ENCODE peak calls at places on chromosomes 12 and 14, in six cellular contexts. N is small intestine, D is left ventricle myocardium inferior, E is heart right ventricle, R is aorta, H is ovary. Z is an unnamed sample.

GRCh38 chr12:5864913-5865312 is 80.1 kb downstream of the ANO2 start:
- DNase-seq in N (no peak), D (no peak), E (no peak), R (no peak), H (no peak), Z (no peak)

GRCh38 chr12:10366875-10367274 is 23.0 kb downstream of the KLRK1 start:
- DNase-seq in N (no peak), D (no peak), E (no peak), R (no peak), H (no peak), Z (no peak)

GRCh38 chr12:90974286-90974685 is 19.3 kb upstream of the CCER1 start:
- DNase-seq in N (no peak), D (no peak), E (no peak), R (no peak), H (no peak), Z (no peak)

GRCh38 chr12:72289633-72290032 is 17.5 kb downstream of the TRHDE start:
- DNase-seq in N (no peak), D (no peak), E (no peak), R (no peak), H (no peak), Z (no peak)

GRCh38 chr12:81627336-81628189 is 131.6 kb downstream of the PPFIA2 start:
- DNase-seq in N (peak; percentile 36), D (no peak), E (no peak), R (no peak), H (no peak), Z (no peak)

GRCh38 chr14:99915305-99916090 is 122.3 kb downstream of the EML1 start:
- DNase-seq in N (no peak), D (no peak), E (no peak), R (no peak), H (no peak), Z (no peak)

GRCh38 chr12:26701604-26702215 is 131.3 kb downstream of the ITPR2 start:
- DNase-seq in N (peak; percentile 55), D (no peak), E (no peak), R (no peak), H (no peak), Z (no peak)

GRCh38 chr12:3456809-3457208 is 34.2 kb upstream of the PRMT8 start:
- DNase-seq in N (no peak), D (no peak), E (no peak), R (no peak), H (no peak), Z (no peak)

GRCh38 chr14:102209224-102209966 is 69.7 kb downstream of the WDR20 start:
- DNase-seq in N (peak; percentile 54), D (no peak), E (no peak), R (peak; percentile 50), H (no peak), Z (no peak)

GRCh38 chr12:95788637-95789036 is 1.9 kb downstream of the NTN4 start:
- DNase-seq in N (no peak), D (no peak), E (no peak), R (no peak), H (no peak), Z (no peak)

GRCh38 chr12:65811968-65812700 is 12.1 kb upstream of the HMGA2 start:
- DNase-seq in N (no peak), D (no peak), E (no peak), R (no peak), H (no peak), Z (no peak)
- H3K27ac ChIP-seq in N (no peak overlapping the region), D (no peak overlapping the region), E (no peak overlapping the region), R (no peak overlapping the region), H (no peak overlapping the region), Z (no peak overlapping the region)

GRCh38 chr14:91323671-91324605 is 79.4 kb upstream of the GPR68 start:
- DNase-seq in N (peak; percentile 78), D (peak; percentile 86), E (peak; percentile 87), R (peak; percentile 95), H (peak; percentile 79), Z (peak; percentile 83)

GRCh38 chr14:91326514-91326832 is 82.0 kb upstream of the GPR68 start:
- DNase-seq in N (peak; percentile 72), D (no peak), E (no peak), R (no peak), H (no peak), Z (no peak)

GRCh38 chr14:91327201-91327600 is 82.7 kb upstream of the GPR68 start:
- DNase-seq in N (no peak), D (no peak), E (no peak), R (peak; percentile 63), H (no peak), Z (no peak)

GRCh38 chr14:91324606-91324950 is 80.1 kb upstream of the GPR68 start:
- DNase-seq in N (no peak), D (no peak), E (no peak), R (peak; percentile 73), H (no peak), Z (no peak)

GRCh38 chr14:91325211-91325610 is 80.7 kb upstream of the GPR68 start:
- DNase-seq in N (no peak), D (no peak), E (no peak), R (peak; percentile 38), H (no peak), Z (no peak)
- H3K4me1 ChIP-seq in N (peaks cover 2% of the 10 kb centered on the region), D (peaks cover 67% of the 10 kb centered on the region), E (peaks cover 83% of the 10 kb centered on the region), R (no peaks in the 10 kb centered on the region), H (peaks cover 3% of the 10 kb centered on the region), Z (no peaks in the 10 kb centered on the region)

DNA sequence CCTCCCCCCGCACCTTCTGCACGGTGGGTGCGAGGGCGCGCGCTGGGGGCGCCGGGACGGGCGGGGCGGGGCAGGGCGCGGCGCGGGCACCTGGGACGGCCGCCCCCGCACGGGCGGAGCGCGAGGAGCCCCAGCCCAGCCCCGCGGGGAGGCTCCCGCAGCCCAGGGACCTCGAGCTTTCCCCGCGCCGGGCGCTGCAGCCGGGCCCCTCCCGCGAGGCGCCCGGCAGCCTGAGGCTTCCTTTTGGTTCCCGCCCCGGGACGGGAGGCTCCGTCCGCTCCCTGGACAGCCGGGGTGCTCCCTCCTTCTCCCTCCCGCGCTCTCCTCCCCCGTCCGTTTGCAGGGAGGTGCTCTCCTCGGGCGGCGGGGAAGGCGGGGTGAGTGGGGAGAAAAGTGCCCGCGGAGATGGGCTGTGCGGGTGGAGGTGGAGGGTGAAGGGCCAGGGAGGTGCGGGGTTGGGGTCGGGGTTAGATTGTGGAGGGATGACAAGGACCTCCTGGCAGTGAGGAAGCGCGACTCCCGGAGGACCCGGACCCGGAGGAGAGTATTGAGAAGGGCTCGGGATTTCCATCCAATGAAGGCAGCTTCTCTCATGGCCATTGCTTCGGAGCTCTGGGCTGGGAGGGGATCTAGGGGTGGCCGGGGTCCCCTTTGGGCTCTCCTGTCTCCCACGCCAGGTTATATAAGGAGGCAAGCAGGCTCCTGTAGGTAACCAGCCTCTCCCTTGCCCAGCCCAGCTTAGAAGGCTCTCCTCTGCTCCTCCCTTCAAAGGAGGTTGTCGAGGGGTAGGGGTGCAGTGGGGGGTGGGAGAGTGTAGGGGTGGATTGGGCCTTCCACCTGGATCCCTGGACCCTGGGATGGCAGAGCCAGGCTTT is 645 bp downstream of the JDP2 start:
- DNase-seq in N (peak; percentile 62), D (peak; percentile 63), E (peak; percentile 64), R (peak; percentile 84), H (peak; percentile 39), Z (peak; percentile 57)
- H3K27ac ChIP-seq in N (peak overlapping the region; percentile 75), D (peak overlapping the region; percentile 96), E (peak overlapping the region; percentile 87), R (peak overlapping the region; percentile 41), H (peak overlapping the region; percentile 61), Z (peak overlapping the region; percentile 75)

DNA sequence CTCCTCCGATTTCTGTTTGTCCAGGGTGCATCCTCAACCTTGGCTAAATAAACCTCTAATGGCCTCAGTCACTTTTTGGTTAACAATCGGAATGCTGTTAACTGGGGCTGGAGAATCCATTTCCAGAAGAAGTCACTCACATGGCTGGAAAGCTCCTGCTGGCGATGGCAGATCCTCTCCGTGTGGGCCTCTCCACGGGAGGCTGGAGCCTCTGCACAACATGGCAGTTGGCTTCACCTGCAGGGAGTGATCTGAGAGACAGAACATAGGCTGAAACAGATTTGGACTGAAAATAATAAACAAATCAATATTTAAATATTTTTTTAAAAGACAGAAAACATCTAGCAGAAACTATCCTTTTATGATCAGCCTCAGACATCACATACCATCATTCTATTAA is 66.8 kb upstream of the FICD start:
- DNase-seq in N (no peak), D (no peak), E (no peak), R (no peak), H (no peak), Z (no peak)
- H3K4me1 ChIP-seq in N (no peaks in the 10 kb centered on the region), D (no peaks in the 10 kb centered on the region), E (peaks cover 10% of the 10 kb centered on the region), R (no peaks in the 10 kb centered on the region), H (no peaks in the 10 kb centered on the region), Z (no peaks in the 10 kb centered on the region)

GRCh38 chr12:46702581-46703344 is 123.0 kb downstream of the SLC38A4 start:
- DNase-seq in N (no peak), D (no peak), E (no peak), R (no peak), H (no peak), Z (no peak)

GRCh38 chr12:46699986-46700385 is 125.8 kb downstream of the SLC38A4 start:
- DNase-seq in N (no peak), D (no peak), E (no peak), R (no peak), H (no peak), Z (no peak)

GRCh38 chr12:46698003-46698402 is 127.8 kb downstream of the SLC38A4 start:
- DNase-seq in N (no peak), D (no peak), E (no peak), R (no peak), H (no peak), Z (no peak)

DNA sequence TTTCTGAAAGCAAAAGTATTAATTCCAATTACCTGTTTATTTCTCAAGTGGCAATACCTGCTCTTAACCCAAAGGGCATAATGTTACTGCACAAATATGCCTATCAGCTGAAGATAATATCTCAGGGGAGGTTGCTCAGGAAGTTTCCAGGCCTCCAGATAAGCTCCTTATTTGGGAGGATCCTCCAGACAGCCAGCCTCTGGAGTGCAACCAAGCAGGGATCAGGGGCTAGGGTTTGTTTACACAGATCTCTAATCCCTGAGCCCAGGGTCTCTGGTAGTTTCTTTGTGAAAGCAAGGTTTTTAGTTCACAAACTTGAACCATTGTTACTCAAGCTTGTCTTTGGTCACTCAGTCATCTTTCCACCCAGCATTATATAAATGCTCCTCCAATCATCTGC is 124.4 kb downstream of the SLC38A4 start:
- DNase-seq in N (no peak), D (no peak), E (no peak), R (no peak), H (no peak), Z (no peak)
- H3K27ac ChIP-seq in N (no peak overlapping the region), D (no peak overlapping the region), E (no peak overlapping the region), R (no peak overlapping the region), H (no peak overlapping the region), Z (no peak overlapping the region)

GRCh38 chr14:55277972-55278740 is 6.9 kb downstream of the FBXO34 start:
- DNase-seq in N (no peak), D (no peak), E (no peak), R (no peak), H (no peak), Z (no peak)
- H3K4me1 ChIP-seq in N (peaks cover 3% of the 10 kb centered on the region), D (peaks cover 87% of the 10 kb centered on the region), E (peaks cover 90% of the 10 kb centered on the region), R (peaks cover 2% of the 10 kb centered on the region), H (peaks cover 4% of the 10 kb centered on the region), Z (peaks cover 52% of the 10 kb centered on the region)

GRCh38 chr12:93243382-93243688 is 134.4 kb upstream of the NUDT4 start:
- DNase-seq in N (no peak), D (no peak), E (no peak), R (no peak), H (no peak), Z (no peak)
- H3K27ac ChIP-seq in N (no peak overlapping the region), D (peak overlapping the region; percentile 60), E (no peak overlapping the region), R (no peak overlapping the region), H (no peak overlapping the region), Z (peak overlapping the region; percentile 56)

DNA sequence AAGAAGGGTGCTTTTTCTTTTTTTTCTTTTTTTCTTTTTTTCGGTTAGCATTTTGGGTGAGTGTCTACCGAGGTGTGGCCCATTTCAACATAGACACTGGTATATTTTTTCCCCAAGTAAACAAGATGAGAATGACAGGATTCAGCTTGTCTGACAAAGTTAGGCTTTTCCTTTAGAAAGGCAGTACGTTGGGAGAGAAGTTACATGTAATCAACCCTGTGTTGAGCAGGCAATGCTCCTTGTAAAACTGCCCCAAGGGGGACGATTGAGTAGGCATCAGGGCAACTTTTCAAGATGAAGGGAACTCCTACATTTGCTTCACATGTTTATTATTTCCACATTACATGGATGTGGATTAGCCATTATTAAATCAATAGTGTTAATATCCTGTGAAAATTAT is 1.7 kb downstream of the EMP1 start:
- DNase-seq in N (no peak), D (no peak), E (no peak), R (no peak), H (no peak), Z (no peak)
- H3K4me1 ChIP-seq in N (peaks cover 10% of the 10 kb centered on the region), D (peaks cover 67% of the 10 kb centered on the region), E (peaks cover 80% of the 10 kb centered on the region), R (no peaks in the 10 kb centered on the region), H (peaks cover 5% of the 10 kb centered on the region), Z (peaks cover 3% of the 10 kb centered on the region)